ENCODE peak calls at places on chromosomes 11 and 22, in six cellular contexts. M is HCT116, F is PC-9, Y is GM23248, P is PC-3, K is GM23338. O is an unnamed sample.
A peak's percentile ranks its signal among the peaks of the same experiment; 100 is the strongest.

GRCh38 chr11:47276923-47277322 is 7.0 kb downstream of the MADD start:
- DNase-seq in P (no peak), K (no peak), Y (no peak), M (no peak), F (no peak), O (no peak)

GRCh38 chr11:66464916-66465315 is 1.8 kb upstream of the PELI3 start:
- DNase-seq in P (no peak), F (no peak), K (no peak), Y (no peak), M (no peak), O (no peak)

GRCh38 chr22:27790396-27791216 is 10.9 kb downstream of the MN1 start:
- DNase-seq in K (peak; percentile 69), P (no peak), F (no peak), Y (no peak), M (no peak), O (no peak)

GRCh38 chr11:68328374-68329091 is 16.1 kb downstream of the LRP5 start:
- DNase-seq in Y (no peak), M (no peak), P (no peak), F (no peak), K (peak; percentile 75), O (peak; percentile 68)

GRCh38 chr22:32265882-32266767 is 11.0 kb upstream of the SLC5A4 start:
- DNase-seq in F (peak; percentile 29), P (peak; percentile 67), M (peak; percentile 44), K (peak; percentile 89), Y (peak; percentile 92), O (peak; percentile 88)

GRCh38 chr11:70802185-70802584 is 403.9 kb downstream of the CTTN start:
- DNase-seq in K (no peak), P (no peak), M (no peak), Y (no peak), F (no peak), O (no peak)

GRCh38 chr11:39149214-39149613 is 2310.2 kb downstream of the LRRC4C start:
- DNase-seq in F (no peak), K (no peak), Y (no peak), M (no peak), P (no peak), O (no peak)

GRCh38 chr11:78426845-78427244 is 9.2 kb upstream of the GAB2 start:
- DNase-seq in Y (no peak), P (no peak), M (no peak), F (no peak), K (no peak), O (no peak)

GRCh38 chr22:27124336-27125023 is 467.1 kb downstream of the MIAT start:
- DNase-seq in P (no peak), Y (peak; percentile 45), M (no peak), F (no peak), K (no peak), O (no peak)

GRCh38 chr22:42151924-42152635 is 21.5 kb upstream of the CYP2D6 start:
- DNase-seq in M (no peak), Y (peak; percentile 16), K (peak; percentile 47), F (no peak), P (no peak), O (no peak)

GRCh38 chr11:66853242-66854229 is 3.3 kb upstream of the LRFN4 start:
- DNase-seq in F (no peak), K (no peak), M (no peak), Y (no peak), P (no peak), O (no peak)

GRCh38 chr11:65159005-65159404 is 11.0 kb upstream of the SPDYC start:
- DNase-seq in M (no peak), Y (no peak), P (no peak), K (no peak), F (no peak), O (no peak)

GRCh38 chr11:12224537-12224893 is 114.1 kb downstream of the MICAL2 start:
- DNase-seq in Y (no peak), M (no peak), K (no peak), P (peak; percentile 87), F (peak; percentile 78), O (no peak)

GRCh38 chr22:45896961-45897538 is 79.9 kb downstream of the WNT7B start:
- DNase-seq in F (no peak), K (no peak), M (no peak), Y (no peak), P (no peak), O (no peak)

GRCh38 chr11:72411623-72412532 is 22.5 kb downstream of the CLPB start:
- DNase-seq in P (no peak), K (no peak), F (no peak), M (no peak), Y (no peak), O (no peak)

GRCh38 chr11:75905434-75905833 is 90.4 kb downstream of the UVRAG start:
- DNase-seq in K (no peak), P (no peak), M (no peak), F (no peak), Y (no peak), O (no peak)

GRCh38 chr11:75896843-75897419 is 81.9 kb downstream of the UVRAG start:
- DNase-seq in F (no peak), M (peak; percentile 12), Y (peak; percentile 68), P (peak; percentile 82), K (peak; percentile 58), O (peak; percentile 50)

GRCh38 chr11:75898871-75899270 is 83.9 kb downstream of the UVRAG start:
- DNase-seq in Y (no peak), F (no peak), M (no peak), K (no peak), P (no peak), O (no peak)

DNA sequence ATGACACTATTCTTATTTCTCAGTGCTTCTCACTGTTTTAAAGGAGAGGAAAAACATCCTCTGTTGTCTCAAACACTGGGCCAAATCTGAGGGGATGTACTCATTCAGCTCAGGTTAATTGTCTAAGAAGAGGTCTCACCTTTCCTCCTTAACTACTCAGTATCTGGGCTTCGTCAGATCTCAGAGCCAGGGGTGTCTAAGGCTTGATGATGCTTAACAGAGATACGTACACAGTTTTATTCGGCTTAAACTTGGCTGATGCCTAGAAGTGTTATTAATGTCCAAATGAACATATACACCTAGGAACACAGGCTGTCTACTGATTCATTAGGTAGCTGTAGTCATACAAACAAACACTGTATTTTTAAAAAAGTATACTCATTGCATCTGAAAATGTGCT is 85.8 kb downstream of the UVRAG start:
- DNase-seq in F (no peak), P (no peak), M (no peak), Y (no peak), K (no peak), O (no peak)
- H3K4me2 ChIP-seq in F (no peak overlapping the region), P (no peak overlapping the region), M (no peak overlapping the region), Y (no peak overlapping the region), K (no peak overlapping the region), O (no peak overlapping the region)

GRCh38 chr22:30372915-30373314 is 14.3 kb downstream of the RNF215 start:
- DNase-seq in M (no peak), Y (no peak), F (no peak), P (no peak), K (no peak), O (no peak)
- H3K9me2 ChIP-seq in M (no peaks in the 10 kb centered on the region), Y (no peaks in the 10 kb centered on the region), F (no peaks in the 10 kb centered on the region), P (no peaks in the 10 kb centered on the region), K (no peaks in the 10 kb centered on the region), O (no peaks in the 10 kb centered on the region)

GRCh38 chr11:63769719-63770443 is 1.3 kb upstream of the ZFTA start:
- DNase-seq in Y (peak; percentile 24), P (no peak), F (no peak), M (no peak), K (peak; percentile 58), O (peak; percentile 40)
- TF ChIP-seq EZH2 in Y (no peak), P (no peak), F (no peak), M (no peak), K (no peak), O (no peak)

GRCh38 chr22:39177456-39177775 is 24.9 kb upstream of the CBX7 start:
- DNase-seq in Y (peak; percentile 19), P (no peak), K (no peak), M (no peak), F (no peak), O (no peak)

GRCh38 chr22:39176067-39176621 is 23.7 kb upstream of the CBX7 start:
- DNase-seq in M (no peak), K (peak; percentile 92), F (peak; percentile 89), Y (peak; percentile 68), P (peak; percentile 78), O (peak; percentile 58)

GRCh38 chr22:39177791-39178190 is 25.3 kb upstream of the CBX7 start:
- DNase-seq in M (no peak), P (no peak), K (no peak), F (no peak), Y (no peak), O (no peak)

GRCh38 chr22:39175127-39176066 is 22.9 kb upstream of the CBX7 start:
- DNase-seq in Y (peak; percentile 22), K (peak; percentile 57), P (peak; percentile 2), F (peak; percentile 85), M (no peak), O (no peak)

GRCh38 chr22:39176673-39177455 is 24.4 kb upstream of the CBX7 start:
- DNase-seq in M (no peak), K (peak; percentile 33), Y (peak; percentile 27), P (no peak), F (no peak), O (no peak)
- H3K4me2 ChIP-seq in M (peak overlapping the region; percentile 82), K (peak overlapping the region; percentile 80), Y (no peak overlapping the region), P (no peak overlapping the region), F (peak overlapping the region; percentile 74), O (no peak overlapping the region)

DNA sequence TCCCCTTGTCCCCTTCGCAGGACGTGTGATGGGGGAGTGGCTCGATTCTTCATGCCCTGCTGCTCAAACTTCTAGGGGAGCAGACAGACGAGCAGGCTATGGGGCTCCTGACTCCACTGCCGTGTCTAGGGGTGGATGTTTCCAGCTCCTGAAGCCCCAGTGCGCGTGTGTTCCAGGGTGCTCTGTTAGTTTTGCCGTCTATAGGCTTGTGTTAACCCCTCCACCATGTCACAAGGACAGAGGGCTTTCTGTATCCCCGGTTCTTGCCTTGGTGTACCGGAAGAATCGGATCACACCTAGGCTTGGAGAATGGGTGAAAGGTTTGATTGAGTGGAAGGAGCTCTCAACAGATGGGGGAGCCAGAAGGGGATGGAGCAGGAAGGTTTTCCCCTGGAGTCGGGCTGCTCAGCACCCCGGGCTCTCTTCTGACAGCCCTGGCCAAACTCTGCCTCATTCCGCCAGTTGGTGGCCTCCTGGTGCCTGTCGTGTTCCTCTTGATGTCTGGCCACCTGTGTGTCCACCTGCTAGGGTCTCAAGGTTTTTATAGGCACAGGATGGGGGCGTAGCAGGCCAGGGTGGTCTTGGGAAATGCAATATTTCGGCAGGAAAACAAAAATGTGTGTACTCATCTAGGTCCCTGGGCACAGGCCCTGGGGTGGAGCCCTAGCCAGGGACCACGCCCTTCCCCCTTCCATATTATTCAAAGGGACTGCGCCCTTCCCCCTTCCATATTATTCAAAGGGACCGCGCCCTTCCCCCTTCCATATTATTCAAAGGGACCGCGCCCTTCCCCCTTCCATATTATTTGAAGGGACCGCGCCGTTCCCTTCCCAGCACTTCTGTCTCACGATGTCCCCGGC is 810.5 kb downstream of the BRD1 start:
- DNase-seq in Y (no peak), F (no peak), K (peak; percentile 0), P (no peak), M (no peak), O (no peak)
- H3K9me2 ChIP-seq in Y (no peaks in the 10 kb centered on the region), F (no peaks in the 10 kb centered on the region), K (no peaks in the 10 kb centered on the region), P (no peaks in the 10 kb centered on the region), M (no peaks in the 10 kb centered on the region), O (no peaks in the 10 kb centered on the region)

GRCh38 chr22:43411040-43411919 is 534 bp upstream of the MPPED1 start:
- DNase-seq in P (no peak), F (no peak), K (peak; percentile 32), M (no peak), Y (no peak), O (no peak)
- TF ChIP-seq EZH2 in P (no peak), F (no peak), K (no peak), M (no peak), Y (peak; percentile 48), O (no peak)

O was measured in hepatocyte.